ENCODE peak calls at places on chromosomes 6 and 20, in eight cellular contexts. K is tibial artery, O is posterior cingulate gyrus, A is NCI-H82, I is GOT3, H is NCI-H2081, F is T-helper 1 cell, B is HuH-7. P is an unnamed sample.

GRCh38 chr20:5078399-5078958 is 41.3 kb downstream of the PCNA start:
- DNase-seq in F (peak), B (no peak), K (peak), I (peak), O (peak), H (no peak), A (no peak), P (peak)

GRCh38 chr6:12767016-12767415 is 50.4 kb downstream of the PHACTR1 start:
- DNase-seq in O (no peak), K (no peak), A (peak), B (no peak), I (no peak), F (no peak), H (no peak), P (no peak)

GRCh38 chr6:43308101-43308989 is at the start of gene CRIP3:
- DNase-seq in O (no peak), F (no peak), A (peak), B (no peak), I (no peak), K (peak), H (no peak), P (no peak)

GRCh38 chr6:132041706-132042105 is 90.5 kb upstream of the CCN2 start:
- DNase-seq in A (no peak), K (no peak), B (no peak), F (no peak), H (no peak), O (no peak), I (no peak), P (no peak)

GRCh38 chr20:3367125-3367524 is 40.3 kb downstream of the DNAAF9 start:
- DNase-seq in B (no peak), K (no peak), F (no peak), H (no peak), A (peak), I (no peak), O (no peak), P (no peak)

GRCh38 chr6:169904051-169904922 is 152.9 kb downstream of the ERMARD start:
- DNase-seq in F (no peak), I (no peak), K (no peak), H (no peak), O (no peak), A (no peak), B (no peak), P (no peak)

GRCh38 chr6:64497634-64498033 is 862.0 kb downstream of the PHF3 start:
- DNase-seq in O (no peak), I (no peak), H (no peak), F (no peak), B (no peak), K (no peak), A (no peak), P (no peak)

GRCh38 chr6:163956571-163957407 is 542.3 kb downstream of the QKI start:
- DNase-seq in A (peak), B (peak), O (peak), K (peak), I (no peak), F (peak), H (peak), P (peak)

GRCh38 chr20:45937765-45938164 is 3.3 kb downstream of the PCIF1 start:
- DNase-seq in B (no peak), I (no peak), A (no peak), O (no peak), F (no peak), H (no peak), K (no peak), P (no peak)

GRCh38 chr6:136466789-136467585 is 83.2 kb downstream of the MAP7 start:
- DNase-seq in K (no peak), H (peak), A (no peak), B (no peak), I (no peak), O (no peak), F (no peak), P (no peak)

GRCh38 chr6:27188206-27188884 is 59.2 kb upstream of the PRSS16 start:
- DNase-seq in I (peak), A (peak), H (peak), O (peak), K (peak), F (no peak), B (peak), P (no peak)

GRCh38 chr20:64119681-64120341 is 12.4 kb upstream of the NPBWR2 start:
- DNase-seq in K (no peak), A (no peak), F (no peak), H (no peak), I (no peak), O (no peak), B (no peak), P (no peak)

GRCh38 chr20:50152394-50153152 is 950 bp downstream of the PEDS1 start:
- DNase-seq in B (peak), K (no peak), O (no peak), H (peak), I (no peak), F (no peak), A (no peak), P (no peak)

GRCh38 chr6:169221264-169221663 is 32.4 kb downstream of the THBS2 start:
- DNase-seq in F (no peak), O (no peak), H (no peak), K (no peak), I (no peak), B (no peak), A (no peak), P (no peak)

GRCh38 chr6:31691564-31692108 is 10.8 kb upstream of the LY6G5C start:
- DNase-seq in O (no peak), I (no peak), K (no peak), B (no peak), F (no peak), H (no peak), A (no peak), P (no peak)

GRCh38 chr6:136719280-136720044 is 72.8 kb downstream of the MAP3K5 start:
- DNase-seq in K (no peak), I (no peak), A (no peak), O (no peak), H (no peak), F (no peak), B (no peak), P (no peak)

GRCh38 chr6:149203509-149203908 is 114.0 kb upstream of the TAB2 start:
- DNase-seq in O (no peak), I (no peak), K (no peak), F (no peak), A (no peak), B (no peak), H (no peak), P (no peak)

GRCh38 chr20:18225652-18226051 is 62.7 kb upstream of the ZNF133 start:
- DNase-seq in K (no peak), I (no peak), A (no peak), B (no peak), O (no peak), F (no peak), H (no peak), P (no peak)

GRCh38 chr6:111481836-111482235 is 1.2 kb downstream of the REV3L start:
- DNase-seq in I (no peak), B (no peak), O (no peak), K (no peak), A (peak), F (no peak), H (no peak), P (no peak)

GRCh38 chr6:113655761-113656160 is 201.4 kb upstream of the MARCKS start:
- DNase-seq in A (no peak), O (no peak), I (no peak), H (no peak), B (no peak), F (no peak), K (no peak), P (no peak)

GRCh38 chr20:63093966-63094766 is 87.4 kb upstream of the BHLHE23 start:
- DNase-seq in K (no peak), H (no peak), F (peak), O (no peak), B (no peak), I (no peak), A (no peak), P (no peak)

GRCh38 chr6:138550346-138550767 is 51.1 kb upstream of the NHSL1 start:
- DNase-seq in O (no peak), K (no peak), H (no peak), I (no peak), F (no peak), A (no peak), B (peak), P (no peak)

GRCh38 chr20:63424613-63425012 is 47.8 kb downstream of the KCNQ2 start:
- DNase-seq in F (no peak), B (no peak), I (no peak), A (no peak), H (no peak), O (no peak), K (no peak), P (no peak)

GRCh38 chr6:42901538-42901957 is 14.3 kb upstream of the PTCRA start:
- DNase-seq in B (peak), A (peak), K (peak), F (peak), O (peak), H (peak), I (peak), P (peak)

GRCh38 chr20:59299961-59300340 is 460 bp upstream of the EDN3 start:
- DNase-seq in A (no peak), I (no peak), B (no peak), K (no peak), H (no peak), O (no peak), F (no peak), P (no peak)

GRCh38 chr20:43119720-43120119 is 70.0 kb downstream of the PTPRT start:
- DNase-seq in O (no peak), I (no peak), B (no peak), K (no peak), A (no peak), F (no peak), H (no peak), P (no peak)